ENCODE peak calls at places on chromosomes 4 and X, in five cellular contexts. B is astrocyte, T is HepG2, D is thoracic aorta, S is tibial nerve. R is an unnamed sample. For H3K36me3 and H3K4me1, the result is how much of the 10 kb centered on the place peaks cover.

GRCh38 chr4:609400-610050 is 15.8 kb upstream of the PDE6B start:
- DNase-seq in B (no peak), T (no peak), D (no peak), S (no peak), R (no peak)

GRCh38 chr4:147581601-147582350 is 35.4 kb upstream of the TMEM184C start:
- DNase-seq in B (peak), T (no peak), D (no peak), S (no peak), R (no peak)

GRCh38 chr4:68905598-68906237 is 45.9 kb downstream of the UGT2A3 start:
- DNase-seq in B (peak), T (no peak), D (no peak), S (no peak), R (no peak)

GRCh38 chrX:1932231-1932630 is 317.4 kb downstream of the ASMT start:
- DNase-seq in B (peak), T (no peak), D (no peak), S (no peak), R (no peak)

GRCh38 chr4:183073838-183074145 is 25.3 kb upstream of the WWC2 start:
- DNase-seq in B (no peak), T (no peak), D (no peak), S (no peak), R (no peak)

GRCh38 chr4:118173956-118174355 is 139.7 kb downstream of the NDST3 start:
- DNase-seq in B (peak), T (no peak), D (no peak), S (no peak), R (no peak)

GRCh38 chr4:185778307-185778706 is 33.7 kb downstream of the SORBS2 start:
- DNase-seq in B (no peak), T (no peak), D (no peak), S (no peak), R (no peak)

GRCh38 chr4:140152015-140152703 is 1.8 kb downstream of the MAML3 start:
- DNase-seq in B (no peak), T (no peak), D (no peak), S (peak), R (peak)

GRCh38 chr4:45423876-45424275 is 697.5 kb upstream of the GNPDA2 start:
- DNase-seq in B (no peak), T (no peak), D (no peak), S (no peak), R (no peak)

GRCh38 chrX:16250296-16250695 is 83.0 kb downstream of the MAGEB17 start:
- DNase-seq in B (peak), T (no peak), D (no peak), S (no peak), R (no peak)

GRCh38 chr4:144647095-144647959 is 1.4 kb downstream of the HHIP start:
- DNase-seq in B (peak), T (no peak), D (no peak), S (no peak), R (no peak)

GRCh38 chrX:40147399-40148188 is 49.8 kb upstream of the BCOR start:
- DNase-seq in B (no peak), T (no peak), D (no peak), S (no peak), R (no peak)

GRCh38 chr4:38926917-38927316 is 59.3 kb downstream of the FAM114A1 start:
- DNase-seq in B (no peak), T (no peak), D (no peak), S (no peak), R (no peak)
- H3K36me3 ChIP-seq in B (half or more), T (under half), D (half or more), S (under half), R (under half)

GRCh38 chr4:6781113-6781512 is 1.4 kb upstream of the KIAA0232 start:
- DNase-seq in B (no peak), T (no peak), D (no peak), S (no peak), R (no peak)
- H3K4me1 ChIP-seq in B (under half), T (half or more), D (under half), S (under half), R (under half)

GRCh38 chr4:3422241-3422801 is 19.4 kb upstream of the HGFAC start:
- DNase-seq in B (no peak), T (no peak), D (no peak), S (no peak), R (no peak)

GRCh38 chr4:3419836-3420605 is 21.7 kb upstream of the HGFAC start:
- DNase-seq in B (no peak), T (no peak), D (no peak), S (no peak), R (no peak)

GRCh38 chr4:3420956-3421355 is 20.8 kb upstream of the HGFAC start:
- DNase-seq in B (no peak), T (no peak), D (no peak), S (no peak), R (no peak)

GRCh38 chr4:3421470-3421869 is 20.3 kb upstream of the HGFAC start:
- DNase-seq in B (no peak), T (no peak), D (no peak), S (no peak), R (no peak)

DNA sequence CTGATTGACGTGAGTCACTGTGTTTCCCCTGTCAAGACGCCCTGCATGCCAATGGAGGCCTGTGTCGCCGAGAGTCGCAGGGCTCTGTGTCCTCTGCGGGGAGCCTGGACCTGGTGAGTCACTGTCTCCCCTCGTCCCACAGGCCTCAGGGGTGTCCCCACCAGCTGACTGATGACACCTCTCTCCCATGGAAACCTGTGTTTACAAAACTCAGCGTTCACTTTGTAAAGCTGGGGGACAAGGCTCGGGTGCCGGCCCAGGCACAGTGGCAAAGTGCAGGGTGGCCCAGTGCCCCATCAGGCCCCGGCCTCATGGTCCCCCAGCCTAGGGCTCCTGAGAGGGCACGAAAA is 21.2 kb upstream of the HGFAC start:
- DNase-seq in B (no peak), T (no peak), D (no peak), S (no peak), R (no peak)
- H3K36me3 ChIP-seq in B (under half), T (under half), D (under half), S (under half), R (under half)

GRCh38 chr4:77154074-77154473 is 2.9 kb upstream of the CCNG2 start:
- DNase-seq in B (no peak), T (no peak), D (no peak), S (no peak), R (no peak)

GRCh38 chr4:77156912-77157858 is at the start of gene CCNG2:
- DNase-seq in B (peak), T (peak), D (peak), S (peak), R (peak)

GRCh38 chr4:77156533-77156911 is 485 bp upstream of the CCNG2 start:
- DNase-seq in B (peak), T (peak), D (peak), S (peak), R (peak)

GRCh38 chr4:77154761-77155499 is 2.1 kb upstream of the CCNG2 start:
- DNase-seq in B (no peak), T (no peak), D (no peak), S (no peak), R (no peak)

DNA sequence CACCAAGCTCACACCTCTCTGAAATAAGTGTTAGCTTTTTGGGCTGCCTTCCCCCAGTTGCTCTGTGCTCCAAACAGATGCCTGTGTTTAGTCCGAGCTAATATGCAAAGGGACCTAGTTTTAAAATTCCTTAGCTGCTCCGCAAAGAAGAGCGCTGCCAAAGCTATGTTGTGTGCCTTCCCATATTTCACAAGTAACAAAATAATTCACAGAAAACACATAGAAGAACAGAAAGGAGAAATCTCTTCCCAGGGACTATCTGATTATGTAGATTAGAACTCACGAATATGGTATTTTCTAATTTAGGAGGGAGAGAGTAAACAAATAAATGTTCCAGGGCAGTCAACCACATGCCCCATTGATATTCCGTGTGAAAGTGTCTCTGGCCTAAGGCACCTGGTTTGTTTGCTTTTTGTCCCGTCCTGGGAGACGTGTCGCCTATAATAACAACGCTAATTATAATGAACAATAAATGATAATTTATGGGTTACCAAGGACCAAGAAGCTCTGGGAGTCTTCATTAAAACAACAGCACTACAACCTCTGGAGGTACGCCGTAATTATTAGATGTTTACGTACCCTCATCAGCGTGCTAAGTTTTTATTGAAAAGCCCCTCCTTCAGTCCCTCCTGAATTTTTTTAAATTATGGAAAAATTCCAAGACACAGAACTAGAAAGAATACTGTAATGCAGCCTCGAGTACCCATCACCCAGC is 1.2 kb upstream of the CCNG2 start:
- DNase-seq in B (no peak), T (no peak), D (no peak), S (no peak), R (no peak)
- H3K4me1 ChIP-seq in B (under half), T (under half), D (under half), S (under half), R (under half)

DNA sequence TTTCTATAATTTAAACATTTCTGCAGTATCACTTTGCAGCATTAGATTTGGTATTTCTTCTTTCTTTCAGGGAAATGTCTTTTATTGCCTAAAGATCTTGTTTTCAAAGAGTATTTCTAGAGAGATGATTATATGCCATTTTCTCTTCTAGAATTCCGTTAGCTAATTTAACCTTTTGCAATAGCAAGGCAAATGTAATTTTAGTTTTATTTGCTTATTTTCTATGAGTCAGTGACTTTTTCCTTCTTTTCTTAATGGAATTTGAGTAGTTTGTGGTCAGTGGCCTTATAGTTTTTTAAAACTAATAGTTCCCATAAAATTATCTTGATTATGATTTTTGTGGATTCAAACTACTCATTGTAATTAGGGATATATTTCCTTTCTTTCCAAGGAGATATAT is 72.2 kb downstream of the CCKAR start:
- DNase-seq in B (no peak), T (no peak), D (no peak), S (no peak), R (no peak)
- H3K36me3 ChIP-seq in B (under half), T (under half), D (under half), S (under half), R (under half)

GRCh38 chr4:7244766-7245320 is 52.5 kb downstream of the SORCS2 start:
- DNase-seq in B (no peak), T (no peak), D (no peak), S (no peak), R (no peak)
- H3K4me1 ChIP-seq in B (under half), T (under half), D (under half), S (under half), R (under half)

GRCh38 chr4:10095296-10095991 is 21.2 kb downstream of the WDR1 start:
- DNase-seq in B (no peak), T (no peak), D (no peak), S (no peak), R (no peak)
- H3K36me3 ChIP-seq in B (half or more), T (half or more), D (half or more), S (under half), R (under half)

GRCh38 chr4:119659576-119659975 is 31.0 kb upstream of the PDE5A start:
- DNase-seq in B (peak), T (peak), D (no peak), S (no peak), R (no peak)
- H3K4me1 ChIP-seq in B (under half), T (under half), D (under half), S (under half), R (under half)

GRCh38 chrX:47214435-47215077 is 3.9 kb upstream of the CDK16 start:
- DNase-seq in B (no peak), T (no peak), D (no peak), S (no peak), R (no peak)
- H3K36me3 ChIP-seq in B (under half), T (under half), D (under half), S (under half), R (under half)